ENCODE peak calls at places on chromosomes 12 and 14, in four cellular contexts. H is HCT116, I is colonic mucosa, K is GM23248. X is an unnamed sample.

GRCh38 chr14:31962920-31963319 is 114.2 kb upstream of the ARHGAP5 start:
- DNase-seq in H (no peak), I (no peak), K (no peak), X (no peak)

GRCh38 chr14:36748814-36749213 is 87.2 kb downstream of the PAX9 start:
- DNase-seq in H (no peak), K (no peak), I (no peak), X (no peak)

GRCh38 chr12:1935242-1935641 is 16.8 kb upstream of the CACNA2D4 start:
- DNase-seq in I (peak), H (no peak), K (no peak), X (no peak)

GRCh38 chr14:86462193-86462592 is 932.2 kb downstream of the FLRT2 start:
- DNase-seq in K (peak), I (peak), H (no peak), X (peak)

GRCh38 chr14:34502826-34503225 is 36.7 kb downstream of the EAPP start:
- DNase-seq in I (no peak), K (peak), H (no peak), X (peak)

GRCh38 chr14:94439453-94440057 is 13.0 kb downstream of the SERPINA11 start:
- DNase-seq in I (no peak), H (no peak), K (no peak), X (no peak)

GRCh38 chr12:117040496-117040895 is 58.7 kb downstream of the TESC start:
- DNase-seq in K (no peak), H (no peak), I (no peak), X (no peak)

GRCh38 chr12:41981013-41981412 is 163.7 kb downstream of the GXYLT1 start:
- DNase-seq in I (no peak), K (no peak), H (no peak), X (no peak)

GRCh38 chr12:11545438-11546330 is 103.8 kb upstream of the ETV6 start:
- DNase-seq in K (no peak), I (no peak), H (no peak), X (no peak)

GRCh38 chr12:20040844-20041243 is 327.5 kb upstream of the PDE3A start:
- DNase-seq in K (no peak), I (no peak), H (no peak), X (no peak)

GRCh38 chr12:15899282-15899870 is 11.8 kb upstream of the DERA start:
- DNase-seq in K (peak), H (no peak), I (no peak), X (peak)

GRCh38 chr14:24411468-24412454 is 13.0 kb downstream of the NYNRIN start:
- DNase-seq in I (no peak), H (peak), K (peak), X (peak)

GRCh38 chr12:113462880-113463745 is 8.6 kb downstream of the LHX5 start:
- DNase-seq in K (peak), H (no peak), I (no peak), X (no peak)

GRCh38 chr14:105817971-105818711 is 291.8 kb downstream of the TMEM121 start:
- DNase-seq in H (no peak), K (no peak), I (no peak), X (no peak)

GRCh38 chr14:51929156-51929555 is 60.2 kb upstream of the RTRAF start:
- DNase-seq in H (no peak), K (peak), I (no peak), X (peak)

GRCh38 chr12:43501705-43502104 is 50.3 kb downstream of the ADAMTS20 start:
- DNase-seq in I (no peak), H (peak), K (peak), X (peak)

GRCh38 chr14:52286659-52287649 is 19.5 kb downstream of the PTGDR start:
- DNase-seq in I (no peak), K (peak), H (no peak), X (peak)

GRCh38 chr14:100988411-100988900 is 84.9 kb upstream of the RTL1 start:
- DNase-seq in H (peak), K (peak), I (no peak), X (no peak)

GRCh38 chr14:99425272-99425681 is 55.4 kb downstream of the SETD3 start:
- DNase-seq in H (no peak), K (no peak), I (no peak), X (no peak)

GRCh38 chr14:61051046-61051445 is 70.0 kb downstream of the SLC38A6 start:
- DNase-seq in H (no peak), I (no peak), K (peak), X (peak)

GRCh38 chr12:10448236-10448635 is 4.9 kb downstream of the KLRC1 start:
- DNase-seq in I (no peak), K (no peak), H (no peak), X (no peak)
- H3K9ac ChIP-seq in I (no peak), K (no peak), H (no peak), X (no peak)

DNA sequence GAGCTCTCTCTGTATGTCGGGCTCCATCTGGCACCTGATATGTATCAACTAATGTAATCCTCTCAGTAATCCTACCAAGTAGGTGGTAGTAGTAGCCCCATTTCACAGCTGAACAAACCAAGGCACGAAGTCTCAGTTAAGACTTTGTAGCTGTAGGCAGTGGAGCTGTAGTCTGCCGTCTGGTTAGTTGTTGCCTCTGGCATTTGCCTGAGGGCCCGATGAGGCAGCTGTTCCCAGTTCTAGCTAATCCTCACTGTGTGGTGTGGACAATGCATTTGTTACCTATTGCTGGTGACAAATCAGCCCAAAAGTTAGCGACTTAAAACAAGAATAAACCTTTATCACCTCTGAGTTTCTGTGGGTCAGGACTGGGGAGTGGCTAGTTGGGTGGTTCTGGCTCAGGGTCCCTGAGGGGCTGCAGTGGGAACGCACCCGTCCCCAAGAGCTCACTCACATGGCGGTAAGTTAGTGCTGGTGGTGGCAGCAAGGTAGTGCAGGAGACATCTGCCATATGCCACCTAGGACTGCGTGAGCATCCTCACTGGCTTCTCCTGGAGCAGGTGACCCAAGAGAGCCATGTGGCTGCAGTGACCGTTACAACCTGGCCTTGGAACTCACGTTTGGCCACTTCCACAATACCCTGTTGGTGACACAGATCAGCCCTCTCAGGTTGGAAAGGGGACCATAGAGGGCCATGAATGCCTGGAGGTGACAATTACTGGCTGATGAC is 5.6 kb downstream of the AACS start:
- DNase-seq in K (no peak), I (no peak), H (no peak), X (no peak)
- H3K9ac ChIP-seq in K (no peak), I (no peak), H (no peak), X (no peak)

GRCh38 chr12:6276936-6277615 is 33.4 kb upstream of the PLEKHG6 start:
- DNase-seq in H (no peak), I (peak), K (peak), X (peak)

GRCh38 chr12:6277982-6278438 is 32.5 kb upstream of the PLEKHG6 start:
- DNase-seq in I (peak), K (no peak), H (no peak), X (no peak)

GRCh38 chr12:6276247-6276887 is 34.1 kb upstream of the PLEKHG6 start:
- DNase-seq in K (no peak), H (no peak), I (no peak), X (no peak)

GRCh38 chr12:6273931-6274687 is 36.4 kb upstream of the PLEKHG6 start:
- DNase-seq in K (no peak), H (no peak), I (no peak), X (no peak)

GRCh38 chr12:6275609-6276246 is 34.8 kb upstream of the PLEKHG6 start:
- DNase-seq in I (no peak), H (no peak), K (no peak), X (no peak)
- H3K9ac ChIP-seq in I (no peak), H (no peak), K (no peak), X (no peak)

DNA sequence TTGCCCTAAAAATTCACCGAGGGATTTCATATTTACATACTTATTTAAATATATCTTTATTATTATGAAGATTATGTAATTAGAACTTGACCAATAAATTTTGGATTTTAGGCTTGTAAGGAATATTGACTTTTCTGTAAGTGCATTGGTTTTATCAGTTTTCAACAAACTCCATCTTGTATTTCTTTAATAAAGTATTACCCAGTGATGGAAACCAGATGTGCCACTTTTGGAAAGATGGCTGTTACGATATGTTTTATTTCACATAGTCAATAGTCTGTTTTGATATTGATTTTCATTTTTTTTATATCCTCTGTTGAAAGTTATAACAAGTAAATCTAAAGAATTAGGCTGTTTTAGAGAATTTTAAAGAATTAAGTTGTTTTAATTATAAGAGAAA is 1.8 kb downstream of the MON2 start:
- DNase-seq in I (no peak), K (peak), H (no peak), X (peak)
- H3K9ac ChIP-seq in I (no peak), K (peak), H (no peak), X (peak)

X was measured in adipocyte.